ENCODE peak calls at places on chromosomes 12 and 14, in ten cellular contexts. R, V, U, Q, L, I, G, F, H and X are unnamed samples.

GRCh38 chr12:46217686-46218508 is 50.9 kb downstream of the SLC38A1 start:
- DNase-seq in R (no peak), V (no peak), U (no peak), Q (no peak), L (no peak), I (peak; percentile 57), G (no peak), F (peak; percentile 84), H (no peak), X (no peak)

GRCh38 chr12:29710104-29710503 is 73.6 kb downstream of the TMTC1 start:
- DNase-seq in R (peak; percentile 25), V (no peak), U (no peak), Q (no peak), L (no peak), I (no peak), G (peak; percentile 67), F (no peak), H (peak; percentile 12), X (no peak)

GRCh38 chr14:54278665-54279295 is 118.0 kb upstream of the CDKN3 start:
- DNase-seq in R (no peak), V (no peak), U (no peak), Q (no peak), L (no peak), I (no peak), G (no peak), F (no peak), H (no peak), X (no peak)

GRCh38 chr12:52827499-52828090 is 6.5 kb downstream of the KRT79 start:
- DNase-seq in R (no peak), V (no peak), U (no peak), Q (no peak), L (no peak), I (no peak), G (no peak), F (no peak), H (no peak), X (no peak)

GRCh38 chr12:50166776-50167025 is 468 bp downstream of the CERS5 start:
- DNase-seq in R (peak; percentile 52), V (no peak), U (no peak), Q (no peak), L (peak; percentile 88), I (no peak), G (no peak), F (no peak), H (peak; percentile 74), X (no peak)

GRCh38 chr12:96225003-96225855 is 31.1 kb downstream of the ELK3 start:
- DNase-seq in R (no peak), V (peak; percentile 58), U (no peak), Q (no peak), L (no peak), I (no peak), G (peak; percentile 75), F (no peak), H (no peak), X (no peak)

GRCh38 chr14:101706509-101707284 is 54.8 kb upstream of the PPP2R5C start:
- DNase-seq in R (no peak), V (no peak), U (no peak), Q (no peak), L (no peak), I (no peak), G (peak; percentile 50), F (no peak), H (no peak), X (no peak)

GRCh38 chr12:10031771-10032175 is 1.3 kb downstream of the CLEC9A start:
- DNase-seq in R (peak; percentile 86), V (peak; percentile 96), U (no peak), Q (peak; percentile 71), L (no peak), I (no peak), G (no peak), F (no peak), H (peak; percentile 94), X (peak; percentile 77)

GRCh38 chr14:92601757-92602417 is 88.3 kb downstream of the RIN3 start:
- DNase-seq in R (no peak), V (no peak), U (no peak), Q (no peak), L (no peak), I (no peak), G (no peak), F (no peak), H (no peak), X (no peak)

GRCh38 chr12:50979369-50980052 is 27.2 kb downstream of the HIGD1C start:
- DNase-seq in R (no peak), V (no peak), U (no peak), Q (no peak), L (no peak), I (no peak), G (no peak), F (peak; percentile 46), H (no peak), X (no peak)

GRCh38 chr12:59834659-59835474 is 239.0 kb downstream of the SLC16A7 start:
- DNase-seq in R (peak; percentile 15), V (peak; percentile 63), U (no peak), Q (no peak), L (no peak), I (no peak), G (no peak), F (peak; percentile 2), H (peak; percentile 53), X (no peak)

GRCh38 chr12:88644946-88645702 is 64.9 kb upstream of the KITLG start:
- DNase-seq in R (no peak), V (no peak), U (no peak), Q (no peak), L (no peak), I (no peak), G (no peak), F (no peak), H (no peak), X (no peak)

GRCh38 chr12:31732926-31733548 is 4.2 kb upstream of the AMN1 start:
- DNase-seq in R (peak; percentile 92), V (peak; percentile 95), U (no peak), Q (peak; percentile 34), L (no peak), I (no peak), G (no peak), F (no peak), H (peak; percentile 83), X (no peak)

GRCh38 chr12:131896811-131897270 is 2.4 kb downstream of the ULK1 start:
- DNase-seq in R (no peak), V (no peak), U (no peak), Q (no peak), L (peak; percentile 95), I (no peak), G (no peak), F (no peak), H (no peak), X (peak; percentile 37)

GRCh38 chr12:122226366-122227222 is 742 bp upstream of the DIABLO start:
- DNase-seq in R (no peak), V (no peak), U (no peak), Q (no peak), L (no peak), I (no peak), G (no peak), F (no peak), H (no peak), X (no peak)

GRCh38 chr12:124772467-124773170 is 91.0 kb downstream of the SCARB1 start:
- DNase-seq in R (no peak), V (no peak), U (no peak), Q (no peak), L (no peak), I (no peak), G (no peak), F (no peak), H (peak; percentile 24), X (no peak)
- H3K4me3 ChIP-seq in R (no peak overlapping the region), V (no peak overlapping the region), U (no peak overlapping the region), Q (no peak overlapping the region), L (no peak overlapping the region), I (no peak overlapping the region), G (no peak overlapping the region), F (no peak overlapping the region), H (no peak overlapping the region), X (no peak overlapping the region)

GRCh38 chr12:18897816-18898215 is 159.9 kb downstream of the CAPZA3 start:
- DNase-seq in R (peak; percentile 6), V (no peak), U (no peak), Q (no peak), L (no peak), I (no peak), G (no peak), F (no peak), H (peak; percentile 21), X (no peak)

GRCh38 chr12:18895946-18896345 is 158.0 kb downstream of the CAPZA3 start:
- DNase-seq in R (no peak), V (no peak), U (no peak), Q (no peak), L (no peak), I (no peak), G (peak; percentile 89), F (no peak), H (no peak), X (no peak)

GRCh38 chr12:18898469-18898868 is 160.6 kb downstream of the CAPZA3 start:
- DNase-seq in R (peak; percentile 58), V (no peak), U (no peak), Q (no peak), L (no peak), I (no peak), G (no peak), F (no peak), H (peak; percentile 6), X (no peak)

GRCh38 chr12:18899162-18899561 is 161.2 kb downstream of the CAPZA3 start:
- DNase-seq in R (no peak), V (no peak), U (no peak), Q (no peak), L (no peak), I (no peak), G (no peak), F (no peak), H (no peak), X (no peak)

DNA sequence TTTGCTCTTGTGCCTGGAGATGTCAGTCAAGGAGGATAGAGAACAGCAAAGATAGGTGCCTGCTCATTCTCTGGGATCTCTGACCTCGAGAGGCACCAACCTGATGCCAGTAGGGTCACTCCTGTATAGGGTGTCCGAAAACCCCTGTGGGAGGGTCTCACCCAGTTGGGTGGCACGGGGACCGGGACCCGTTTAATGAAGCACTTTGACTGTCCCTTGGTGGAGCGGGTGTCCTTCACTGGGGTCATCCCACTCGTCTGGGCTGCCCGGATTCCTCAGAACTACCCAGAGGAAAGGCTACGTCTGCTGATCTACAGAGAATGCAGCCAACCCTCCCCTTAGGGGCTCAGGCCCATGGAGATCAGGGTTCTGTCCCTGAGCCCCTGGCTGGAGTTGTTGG is 157.6 kb downstream of the CAPZA3 start:
- DNase-seq in R (no peak), V (no peak), U (no peak), Q (no peak), L (no peak), I (no peak), G (no peak), F (no peak), H (no peak), X (no peak)
- H3K4me3 ChIP-seq in R (no peak overlapping the region), V (no peak overlapping the region), U (no peak overlapping the region), Q (no peak overlapping the region), L (no peak overlapping the region), I (no peak overlapping the region), G (no peak overlapping the region), F (no peak overlapping the region), H (no peak overlapping the region), X (no peak overlapping the region)

GRCh38 chr12:64883264-64884163 is 59.1 kb downstream of the TBC1D30 start:
- DNase-seq in R (no peak), V (no peak), U (no peak), Q (no peak), L (no peak), I (no peak), G (no peak), F (no peak), H (no peak), X (no peak)
- H3K4me3 ChIP-seq in R (no peak overlapping the region), V (no peak overlapping the region), U (no peak overlapping the region), Q (no peak overlapping the region), L (no peak overlapping the region), I (no peak overlapping the region), G (no peak overlapping the region), F (no peak overlapping the region), H (no peak overlapping the region), X (no peak overlapping the region)

GRCh38 chr14:100586520-100587247 is 533 bp downstream of the BEGAIN start:
- DNase-seq in R (peak; percentile 54), V (peak; percentile 8), U (peak; percentile 65), Q (no peak), L (peak; percentile 73), I (peak; percentile 55), G (peak; percentile 9), F (no peak), H (peak; percentile 49), X (no peak)
- H3K4me3 ChIP-seq in R (peak overlapping the region; percentile 29), V (peak overlapping the region; percentile 38), U (peak overlapping the region; percentile 34), Q (peak overlapping the region; percentile 46), L (peak overlapping the region; percentile 29), I (peak overlapping the region; percentile 31), G (peak overlapping the region; percentile 60), F (peak overlapping the region; percentile 1), H (peak overlapping the region; percentile 69), X (peak overlapping the region; percentile 47)